ENCODE peak calls at places on chromosome 4, in five cellular contexts. L is thoracic aorta, O is colonic mucosa, F is stomach, E is transverse colon. Y is an unnamed sample.
A peak's percentile ranks its signal among the peaks of the same experiment; 100 is the strongest.

GRCh38 chr4:26343041-26343403 is 22.2 kb downstream of the RBPJ start:
- DNase-seq in E (no peak), F (no peak), O (no peak), L (no peak), Y (no peak)

GRCh38 chr4:157048248-157048647 is 27.7 kb upstream of the GLRB start:
- DNase-seq in F (no peak), L (no peak), E (peak; percentile 9), O (no peak), Y (peak; percentile 60)

GRCh38 chr4:79258614-79259176 is 67.2 kb downstream of the NAA11 start:
- DNase-seq in L (no peak), O (no peak), F (no peak), E (no peak), Y (no peak)

GRCh38 chr4:40283968-40284367 is 51.2 kb upstream of the CHRNA9 start:
- DNase-seq in E (no peak), L (no peak), F (no peak), O (no peak), Y (peak; percentile 47)

GRCh38 chr4:173794662-173795061 is 264.6 kb upstream of the HAND2 start:
- DNase-seq in L (no peak), O (no peak), E (no peak), F (no peak), Y (no peak)

GRCh38 chr4:142826503-142827241 is 19.4 kb downstream of the INPP4B start:
- DNase-seq in O (no peak), L (no peak), F (no peak), E (no peak), Y (no peak)

GRCh38 chr4:52869196-52869595 is 7.1 kb downstream of the RASL11B start:
- DNase-seq in L (peak; percentile 25), O (peak; percentile 50), F (peak; percentile 26), E (peak; percentile 31), Y (peak; percentile 53)

GRCh38 chr4:123588631-123589223 is 192.1 kb downstream of the SPRY1 start:
- DNase-seq in O (no peak), E (peak; percentile 18), L (no peak), F (no peak), Y (peak; percentile 23)

GRCh38 chr4:153114771-153115321 is 89.4 kb upstream of the TRIM2 start:
- DNase-seq in F (peak; percentile 47), O (no peak), E (no peak), L (no peak), Y (peak; percentile 81)

GRCh38 chr4:74374561-74375327 is 9.8 kb downstream of the EREG start:
- DNase-seq in L (no peak), F (peak; percentile 49), E (peak; percentile 70), O (peak; percentile 53), Y (peak; percentile 84)

GRCh38 chr4:169955521-169955920 is 70.7 kb downstream of the MFAP3L start:
- DNase-seq in O (no peak), F (no peak), L (no peak), E (no peak), Y (no peak)

GRCh38 chr4:72320185-72320948 is 248.7 kb downstream of the ADAMTS3 start:
- DNase-seq in O (no peak), L (no peak), F (no peak), E (no peak), Y (no peak)

GRCh38 chr4:95095352-95095974 is 337.7 kb downstream of the BMPR1B start:
- DNase-seq in L (no peak), F (no peak), E (no peak), O (no peak), Y (no peak)

GRCh38 chr4:135365065-135365464 is 1163.5 kb upstream of the PABPC4L start:
- DNase-seq in F (no peak), O (no peak), L (no peak), E (no peak), Y (no peak)

GRCh38 chr4:170978990-170979389 is 834.2 kb upstream of the GALNTL6 start:
- DNase-seq in E (no peak), F (no peak), L (no peak), O (no peak), Y (no peak)

GRCh38 chr4:11072999-11073398 is 355.7 kb downstream of the HS3ST1 start:
- DNase-seq in O (no peak), F (no peak), L (no peak), E (no peak), Y (no peak)
- H3K9me3 ChIP-seq in O (no peaks in the 10 kb centered on the region), F (no peaks in the 10 kb centered on the region), L (no peaks in the 10 kb centered on the region), E (no peaks in the 10 kb centered on the region), Y (no peaks in the 10 kb centered on the region)

GRCh38 chr4:83009529-83009928 is 1.1 kb downstream of the LIN54 start:
- DNase-seq in O (no peak), F (no peak), L (no peak), E (no peak), Y (no peak)
- H3K4me3 ChIP-seq in O (peak overlapping the region; percentile 72), F (peak overlapping the region; percentile 88), L (peak overlapping the region; percentile 97), E (peak overlapping the region; percentile 97), Y (peak overlapping the region; percentile 74)

DNA sequence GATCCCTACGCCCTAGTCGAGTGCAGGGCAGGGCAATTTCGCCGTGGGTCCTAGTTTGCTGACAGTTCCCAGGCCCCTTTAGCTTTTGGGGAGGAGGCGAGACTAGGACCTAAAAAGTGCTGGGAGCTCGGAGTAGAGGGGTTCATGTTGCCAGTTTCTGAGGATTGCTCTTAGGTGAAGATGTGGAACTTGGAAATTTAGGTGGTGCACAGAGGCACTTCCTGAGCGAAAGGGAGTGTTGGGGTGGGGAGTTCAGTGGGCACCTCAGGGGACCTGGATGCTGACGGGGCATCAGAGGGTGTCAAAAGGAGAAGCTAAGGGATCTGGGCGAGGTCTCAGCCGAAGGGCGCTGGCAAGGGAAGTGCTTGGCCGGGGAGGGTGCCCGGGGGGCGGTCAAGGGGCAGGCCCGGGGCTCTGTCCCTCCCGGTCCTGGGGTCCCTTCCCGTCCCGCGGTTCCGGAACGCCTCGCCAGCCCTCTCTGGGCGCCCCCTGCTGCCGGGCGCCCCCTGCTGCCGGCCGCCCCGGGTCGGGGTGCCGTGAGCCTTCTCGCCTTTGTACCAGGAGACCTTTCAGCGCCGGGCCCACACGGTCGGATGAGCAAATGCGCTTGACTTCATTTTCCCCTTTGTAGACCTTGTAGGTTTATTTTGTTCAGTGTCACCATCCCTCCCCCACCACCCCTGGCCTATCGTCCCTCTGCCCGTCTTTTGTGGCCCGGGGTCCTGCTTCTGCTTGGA is 3.0 kb upstream of the PHOX2B start:
- DNase-seq in E (no peak), O (no peak), F (no peak), L (no peak), Y (no peak)
- H3K9me3 ChIP-seq in E (no peaks in the 10 kb centered on the region), O (no peaks in the 10 kb centered on the region), F (no peaks in the 10 kb centered on the region), L (no peaks in the 10 kb centered on the region), Y (no peaks in the 10 kb centered on the region)

GRCh38 chr4:7899184-7899583 is 40.5 kb downstream of the AFAP1 start:
- DNase-seq in E (no peak), F (no peak), O (no peak), L (no peak), Y (no peak)
- H3K4me3 ChIP-seq in E (no peak overlapping the region), F (no peak overlapping the region), O (no peak overlapping the region), L (no peak overlapping the region), Y (no peak overlapping the region)

DNA sequence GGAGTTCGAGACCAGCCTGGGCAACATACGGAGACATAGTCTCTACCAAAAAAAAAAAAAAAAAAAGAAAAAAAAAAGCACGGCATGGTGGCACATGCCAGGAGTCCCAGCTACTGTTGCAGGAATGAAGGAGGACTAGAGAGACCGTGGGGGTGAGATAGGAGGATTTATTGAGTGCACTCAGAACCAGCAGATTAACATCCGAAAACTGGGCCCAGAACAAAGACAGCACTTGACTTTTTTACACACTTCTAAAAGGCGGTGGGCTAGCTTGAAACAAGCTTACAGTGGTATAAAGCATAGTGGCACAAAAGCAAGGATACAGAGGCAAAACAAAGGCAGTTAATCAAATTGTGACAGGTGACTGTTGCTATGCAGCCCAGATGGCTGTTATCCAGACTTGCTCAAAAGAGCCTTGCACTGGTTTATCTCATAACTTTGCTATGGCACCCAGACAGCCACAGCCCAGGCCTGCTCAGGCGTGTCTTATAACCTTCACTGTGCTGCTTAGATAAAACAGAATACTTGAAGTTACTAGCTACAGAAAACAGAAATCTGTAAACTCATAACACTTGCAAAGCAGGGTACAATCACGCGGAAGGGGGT is 10.0 kb upstream of the PI4K2B start:
- DNase-seq in E (no peak), O (no peak), L (no peak), F (no peak), Y (peak; percentile 7)
- H3K9me3 ChIP-seq in E (peaks cover 38% of the 10 kb centered on the region), O (peaks cover 5% of the 10 kb centered on the region), L (peaks cover 41% of the 10 kb centered on the region), F (peaks cover 15% of the 10 kb centered on the region), Y (peaks cover 4% of the 10 kb centered on the region)

GRCh38 chr4:140047781-140048180 is 106.2 kb downstream of the MAML3 start:
- DNase-seq in O (no peak), E (no peak), L (no peak), F (no peak), Y (no peak)

GRCh38 chr4:140048419-140049022 is 105.5 kb downstream of the MAML3 start:
- DNase-seq in F (no peak), O (no peak), L (no peak), E (no peak), Y (no peak)

GRCh38 chr4:140046037-140046436 is 107.9 kb downstream of the MAML3 start:
- DNase-seq in L (no peak), F (no peak), O (no peak), E (no peak), Y (no peak)

GRCh38 chr4:140046573-140046972 is 107.4 kb downstream of the MAML3 start:
- DNase-seq in O (no peak), E (no peak), L (no peak), F (no peak), Y (no peak)

DNA sequence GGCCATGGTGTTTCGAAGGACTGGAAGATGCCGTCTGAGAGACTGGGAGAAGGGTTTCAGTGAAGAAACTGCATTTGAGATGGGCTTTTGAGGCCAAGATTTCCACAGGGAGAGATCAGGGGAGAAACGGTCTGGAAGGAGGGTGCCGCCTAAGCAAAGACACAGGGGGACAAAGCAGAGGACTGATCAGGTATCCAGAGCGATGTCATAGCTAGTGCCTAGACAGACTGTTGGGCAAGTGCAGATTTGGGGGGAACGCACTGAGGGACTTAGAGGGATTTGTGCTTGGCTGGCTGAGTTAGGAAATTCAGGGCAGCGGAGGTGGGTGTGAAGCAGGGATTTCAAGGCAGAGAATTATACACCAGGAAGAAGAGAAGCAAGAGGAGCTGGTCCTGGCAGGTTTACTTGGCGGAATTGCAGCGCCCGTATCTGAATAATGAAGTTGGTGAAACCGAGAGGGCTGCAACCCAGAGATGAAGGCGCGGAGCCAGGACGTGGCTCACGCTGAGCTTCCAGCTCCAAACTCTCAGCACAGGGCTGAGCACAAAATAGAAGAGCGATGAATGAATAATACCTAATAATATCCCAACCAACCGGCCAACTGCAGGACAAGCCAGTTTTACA is 106.9 kb downstream of the MAML3 start:
- DNase-seq in O (no peak), L (peak; percentile 38), E (no peak), F (peak; percentile 33), Y (no peak)
- H3K4me3 ChIP-seq in O (no peak overlapping the region), L (peak overlapping the region; percentile 70), E (no peak overlapping the region), F (no peak overlapping the region), Y (no peak overlapping the region)

DNA sequence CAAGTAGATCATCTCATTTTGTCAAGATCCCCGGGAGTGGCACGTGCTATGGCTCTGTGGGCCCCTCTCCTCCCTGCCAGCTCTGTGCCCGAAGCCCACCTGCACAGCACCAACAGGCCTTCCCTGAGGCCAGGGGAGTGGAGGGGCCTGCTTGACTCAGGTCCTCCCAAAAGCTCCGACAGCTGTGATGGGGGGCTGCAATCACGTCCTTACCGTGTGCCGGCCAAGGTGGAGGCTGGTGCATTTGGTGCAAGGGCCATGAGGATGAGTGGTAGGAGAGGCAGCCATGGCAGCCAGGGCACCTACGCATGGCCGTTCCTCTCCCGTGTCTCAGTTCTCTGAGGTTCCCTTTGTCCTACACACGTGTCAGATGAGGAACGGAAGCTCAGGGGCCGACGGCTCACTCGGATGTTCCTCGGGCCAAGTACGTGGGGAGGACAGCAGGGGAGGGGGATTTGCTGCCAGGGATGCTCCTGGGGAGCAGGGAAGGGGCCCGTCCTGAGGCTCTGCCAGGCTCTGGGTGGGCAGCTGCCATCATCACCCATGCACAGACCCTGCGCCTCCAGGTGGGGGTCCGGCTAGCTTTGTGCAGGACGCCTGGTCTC is 95.8 kb downstream of the HMX1 start:
- DNase-seq in F (no peak), E (no peak), O (no peak), L (no peak), Y (no peak)
- H3K9me3 ChIP-seq in F (no peaks in the 10 kb centered on the region), E (no peaks in the 10 kb centered on the region), O (no peaks in the 10 kb centered on the region), L (no peaks in the 10 kb centered on the region), Y (no peaks in the 10 kb centered on the region)

Y was measured in MG63.